ENCODE peak calls at places on chromosomes 11 and 22, in nine cellular contexts. V is NCI-H510A; B is iPS DF 6.9; J is left ventricle myocardium inferior; X is activated naive CD4-positive, alpha-beta T cell treated with anti-CD3 and anti-CD28 coated beads for 36 hours; Q is tibial artery; D is GM19239; P is T-helper 1 cell; E is EL. K is an unnamed sample.

GRCh38 chr11:132024587-132025295 is 654.3 kb downstream of the NTM start:
- DNase-seq in Q (no peak), D (no peak), X (no peak), J (no peak), P (no peak), E (peak), B (no peak), V (no peak), K (peak)

GRCh38 chr22:32622004-32622761 is 147.6 kb downstream of the FBXO7 start:
- DNase-seq in D (no peak), E (peak), J (peak), X (no peak), V (no peak), P (no peak), B (peak), Q (peak), K (peak)

GRCh38 chr22:48079505-48080295 is 1317.2 kb downstream of the TBC1D22A start:
- DNase-seq in J (no peak), P (no peak), D (no peak), B (no peak), X (no peak), Q (no peak), E (no peak), V (no peak), K (no peak)

GRCh38 chr11:134126197-134126822 is 57.4 kb downstream of the JAM3 start:
- DNase-seq in J (no peak), E (peak), D (no peak), P (no peak), X (no peak), Q (peak), V (no peak), B (no peak), K (peak)

GRCh38 chr11:8808226-8808585 is 102.8 kb upstream of the AKIP1 start:
- DNase-seq in X (no peak), D (no peak), B (no peak), Q (no peak), E (no peak), J (no peak), V (no peak), P (no peak), K (peak)

GRCh38 chr22:17162731-17163130 is 3.7 kb upstream of the HDHD5 start:
- DNase-seq in D (no peak), P (no peak), E (no peak), V (no peak), B (no peak), Q (no peak), J (no peak), X (no peak), K (no peak)

GRCh38 chr11:68796779-68797178 is 44.9 kb downstream of the CPT1A start:
- DNase-seq in X (no peak), B (no peak), D (no peak), Q (no peak), V (no peak), J (peak), E (no peak), P (no peak), K (no peak)

GRCh38 chr11:45580399-45580798 is 85.0 kb downstream of the CHST1 start:
- DNase-seq in V (no peak), Q (no peak), B (no peak), J (no peak), X (peak), E (peak), P (no peak), D (no peak), K (peak)

GRCh38 chr11:93775289-93775688 is 8.8 kb upstream of the MED17 start:
- DNase-seq in J (no peak), Q (no peak), X (peak), P (no peak), B (no peak), D (no peak), V (no peak), E (no peak), K (peak)

GRCh38 chr22:48402591-48403031 is 1425.1 kb downstream of the BRD1 start:
- DNase-seq in P (no peak), D (no peak), E (no peak), J (no peak), V (no peak), B (no peak), Q (no peak), X (no peak), K (no peak)

GRCh38 chr11:10584071-10584501 is 15.6 kb upstream of the LYVE1 start:
- DNase-seq in B (no peak), P (no peak), X (no peak), V (no peak), E (no peak), Q (no peak), J (no peak), D (no peak), K (peak)

GRCh38 chr22:28999510-29000224 is 62.0 kb downstream of the C22orf31 start:
- DNase-seq in X (no peak), P (no peak), D (no peak), Q (no peak), J (no peak), E (no peak), B (no peak), V (no peak), K (no peak)

K was measured in RPMI7951.